ENCODE peak calls at places on chromosomes 3 and 15, in five cellular contexts. I is CD4-positive, alpha-beta T cell; H is T-helper 17 cell; F is T-helper 2 cell; B is HCT116. E is an unnamed sample.

GRCh38 chr3:66181764-66182163 is 39.0 kb upstream of the SLC25A26 start:
- DNase-seq in I (no peak), H (no peak), F (no peak), B (no peak), E (no peak)

GRCh38 chr3:122921791-122922651 is 105.5 kb downstream of the SEMA5B start:
- DNase-seq in I (no peak), H (no peak), F (no peak), B (no peak), E (peak)

GRCh38 chr3:194779729-194780224 is 94.1 kb downstream of the FAM43A start:
- DNase-seq in I (no peak), H (no peak), F (no peak), B (no peak), E (no peak)

GRCh38 chr3:175411405-175411804 is 552.3 kb downstream of the NAALADL2 start:
- DNase-seq in I (no peak), H (no peak), F (no peak), B (no peak), E (no peak)

GRCh38 chr3:77325702-77326101 is 285.8 kb downstream of the ROBO2 start:
- DNase-seq in I (no peak), H (no peak), F (no peak), B (no peak), E (no peak)

GRCh38 chr3:30632065-30632464 is 25.7 kb downstream of the TGFBR2 start:
- DNase-seq in I (no peak), H (no peak), F (no peak), B (no peak), E (no peak)

GRCh38 chr3:31248619-31248992 is 284.1 kb upstream of the STT3B start:
- DNase-seq in I (no peak), H (no peak), F (no peak), B (no peak), E (no peak)

GRCh38 chr3:50242371-50242770 is 6.4 kb downstream of the GNAI2 start:
- DNase-seq in I (no peak), H (no peak), F (no peak), B (no peak), E (no peak)

GRCh38 chr3:39127907-39128303 is 20.4 kb downstream of the TTC21A start:
- DNase-seq in I (no peak), H (no peak), F (no peak), B (no peak), E (no peak)

GRCh38 chr15:68558318-68559305 is 20.2 kb upstream of the CORO2B start:
- DNase-seq in I (no peak), H (no peak), F (no peak), B (no peak), E (no peak)

GRCh38 chr3:50436063-50436674 is 67.3 kb downstream of the CACNA2D2 start:
- DNase-seq in I (peak), H (peak), F (peak), B (peak), E (peak)

GRCh38 chr3:176767385-176767784 is 429.9 kb downstream of the TBL1XR1 start:
- DNase-seq in I (no peak), H (no peak), F (no peak), B (peak), E (no peak)

GRCh38 chr3:48656841-48657281 is 5.8 kb downstream of the CELSR3 start:
- DNase-seq in I (no peak), H (no peak), F (no peak), B (no peak), E (no peak)

GRCh38 chr3:41140242-41140641 is 59.1 kb upstream of the CTNNB1 start:
- DNase-seq in I (no peak), H (no peak), F (no peak), B (no peak), E (no peak)